ENCODE peak calls at places on chromosomes 7 and 10, in four cellular contexts. P is mesenchymal stem cell, B is mesendoderm, L is IMR-90. J is an unnamed sample.

GRCh38 chr7:123717689-123718088 is 31.1 kb downstream of the WASL start:
- DNase-seq in P (no peak), B (no peak), L (no peak), J (no peak)

GRCh38 chr7:78203042-78203720 is 404.6 kb downstream of the PHTF2 start:
- DNase-seq in P (peak), B (no peak), L (peak), J (no peak)

GRCh38 chr7:105132335-105132734 is 118.3 kb downstream of the KMT2E start:
- DNase-seq in P (no peak), B (no peak), L (no peak), J (no peak)

GRCh38 chr7:99098824-99099498 is 44.9 kb downstream of the SMURF1 start:
- DNase-seq in P (peak), B (peak), L (no peak), J (no peak)

GRCh38 chr7:2512179-2512644 is 7.4 kb upstream of the LFNG start:
- DNase-seq in P (no peak), B (no peak), L (no peak), J (no peak)

GRCh38 chr7:144483189-144483588 is 79.7 kb upstream of the NOBOX start:
- DNase-seq in P (no peak), B (no peak), L (no peak), J (no peak)

GRCh38 chr10:119209050-119209735 is 1.8 kb downstream of the GRK5 start:
- DNase-seq in P (peak), B (peak), L (peak), J (peak)

GRCh38 chr10:72375173-72375572 is 20.5 kb upstream of the DNAJB12 start:
- DNase-seq in P (no peak), B (peak), L (peak), J (no peak)

GRCh38 chr7:36605261-36605660 is 119.0 kb downstream of the AOAH start:
- DNase-seq in P (no peak), B (peak), L (no peak), J (no peak)

GRCh38 chr10:34681933-34682332 is 133.2 kb downstream of the PARD3 start:
- DNase-seq in P (no peak), B (peak), L (no peak), J (no peak)

GRCh38 chr10:130997267-130998045 is 314.1 kb downstream of the TCERG1L start:
- DNase-seq in P (no peak), B (no peak), L (no peak), J (no peak)

GRCh38 chr10:130998642-130999041 is 312.9 kb downstream of the TCERG1L start:
- DNase-seq in P (no peak), B (no peak), L (no peak), J (no peak)

GRCh38 chr10:131000244-131000643 is 311.3 kb downstream of the TCERG1L start:
- DNase-seq in P (no peak), B (no peak), L (no peak), J (no peak)

GRCh38 chr10:130999376-131000202 is 311.9 kb downstream of the TCERG1L start:
- DNase-seq in P (no peak), B (no peak), L (no peak), J (no peak)

DNA sequence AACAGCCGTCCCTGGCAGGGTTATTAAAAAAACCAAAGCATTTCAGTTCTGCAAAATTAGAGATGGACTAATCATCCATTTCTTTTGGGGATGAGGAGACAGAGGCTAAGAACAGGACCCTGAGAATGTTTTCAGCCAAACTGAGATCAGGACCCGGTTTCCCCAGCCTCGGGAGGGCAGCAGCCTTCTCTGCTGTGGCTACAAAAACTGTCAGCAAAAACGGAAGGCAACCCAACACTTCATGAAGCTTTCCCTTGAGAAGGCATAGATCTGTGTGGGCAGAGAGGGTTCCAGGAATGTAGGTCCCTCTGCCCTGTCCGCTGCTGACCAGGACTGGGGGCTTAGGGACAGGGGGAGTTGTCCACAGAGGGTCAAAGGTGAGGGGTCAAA is 313.5 kb downstream of the TCERG1L start:
- DNase-seq in P (no peak), B (no peak), L (no peak), J (no peak)
- H3K4me3 ChIP-seq in P (no peak), B (no peak), L (no peak), J (no peak)

DNA sequence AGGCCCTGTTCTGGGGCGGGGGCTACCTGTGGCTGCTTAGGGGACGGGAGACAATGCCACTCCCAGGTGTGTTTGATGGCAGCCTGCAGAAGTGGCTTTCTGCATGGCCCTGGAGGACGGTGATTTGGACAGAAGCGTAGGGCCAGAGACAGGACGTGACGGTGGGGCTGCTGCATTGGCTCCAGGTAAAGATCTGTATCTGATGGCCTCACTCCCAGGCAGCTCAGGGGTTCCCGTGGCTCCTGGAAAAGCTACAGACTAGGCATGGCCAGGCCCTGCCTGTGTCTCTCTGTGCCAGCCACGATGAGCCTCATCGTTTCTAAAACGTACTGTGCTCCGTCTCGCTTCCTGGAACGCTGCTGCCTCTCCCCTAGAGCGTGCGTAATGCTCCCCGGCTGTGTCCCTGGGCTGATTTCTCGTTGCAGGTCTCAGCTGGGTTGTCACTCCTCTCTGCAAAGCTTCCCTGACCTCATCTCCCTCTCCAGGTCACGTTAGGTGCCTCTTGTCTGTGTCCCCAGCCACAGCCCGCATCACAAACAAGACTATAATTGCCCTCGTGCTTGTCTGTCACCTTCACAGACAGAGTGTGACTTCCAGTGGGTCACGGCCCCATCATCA is 12.6 kb downstream of the GTF2IRD1 start:
- DNase-seq in P (no peak), B (peak), L (no peak), J (no peak)
- H3K23ac ChIP-seq in P (no peak), B (no peak), L (no peak), J (peak)

GRCh38 chr7:94441138-94441537 is 46.4 kb downstream of the COL1A2 start:
- DNase-seq in P (no peak), B (no peak), L (no peak), J (no peak)
- H3K18ac ChIP-seq in P (no peak), B (no peak), L (no peak), J (no peak)

GRCh38 chr7:82288769-82289535 is 154.6 kb downstream of the CACNA2D1 start:
- DNase-seq in P (no peak), B (no peak), L (no peak), J (no peak)
- H3K4me3 ChIP-seq in P (no peak), B (no peak), L (no peak), J (no peak)